ENCODE peak calls at places on chromosomes 2 and 18, in six cellular contexts. C, Q, E, X, P and G are unnamed samples.

GRCh38 chr2:31980674-31981356 is 30.0 kb downstream of the MEMO1 start:
- DNase-seq in C (no peak), Q (peak; percentile 46), E (peak; percentile 76), X (no peak), P (no peak), G (no peak)

GRCh38 chr2:18384242-18384641 is 176.2 kb downstream of the RDH14 start:
- DNase-seq in C (no peak), Q (no peak), E (no peak), X (no peak), P (no peak), G (no peak)

GRCh38 chr2:16169381-16169960 is 229.1 kb downstream of the MYCN start:
- DNase-seq in C (no peak), Q (no peak), E (no peak), X (no peak), P (no peak), G (no peak)

GRCh38 chr2:227301523-227301922 is 23.5 kb upstream of the MFF start:
- DNase-seq in C (no peak), Q (no peak), E (no peak), X (no peak), P (no peak), G (no peak)

GRCh38 chr2:136006658-136007057 is 21.2 kb upstream of the DARS1 start:
- DNase-seq in C (no peak), Q (no peak), E (peak; percentile 9), X (no peak), P (no peak), G (peak; percentile 5)

GRCh38 chr2:25402477-25402876 is 60.8 kb upstream of the DNMT3A start:
- DNase-seq in C (no peak), Q (no peak), E (no peak), X (no peak), P (no peak), G (no peak)

GRCh38 chr2:62817995-62818713 is 112.6 kb downstream of the EHBP1 start:
- DNase-seq in C (no peak), Q (no peak), E (peak; percentile 28), X (no peak), P (no peak), G (peak; percentile 66)

GRCh38 chr2:223949241-223949640 is 4.1 kb upstream of the WDFY1 start:
- DNase-seq in C (no peak), Q (no peak), E (no peak), X (no peak), P (no peak), G (no peak)

GRCh38 chr2:54404270-54404669 is 51.9 kb upstream of the SPTBN1 start:
- DNase-seq in C (no peak), Q (no peak), E (peak; percentile 67), X (no peak), P (no peak), G (peak; percentile 57)

GRCh38 chr2:36338124-36338826 is 17.3 kb upstream of the CRIM1 start:
- DNase-seq in C (no peak), Q (no peak), E (no peak), X (no peak), P (no peak), G (no peak)

GRCh38 chr2:70190086-70190412 is 770 bp downstream of the C2orf42 start:
- DNase-seq in C (no peak), Q (peak; percentile 32), E (peak; percentile 70), X (no peak), P (no peak), G (no peak)

GRCh38 chr2:29329899-29330298 is 214.7 kb downstream of the CLIP4 start:
- DNase-seq in C (no peak), Q (no peak), E (no peak), X (no peak), P (no peak), G (no peak)

GRCh38 chr2:121804340-121804739 is 48.9 kb downstream of the TSN start:
- DNase-seq in C (no peak), Q (peak; percentile 39), E (no peak), X (no peak), P (no peak), G (no peak)

GRCh38 chr18:8424917-8425725 is 184.1 kb upstream of the RAB12 start:
- DNase-seq in C (no peak), Q (no peak), E (peak; percentile 27), X (no peak), P (no peak), G (peak; percentile 80)

DNA sequence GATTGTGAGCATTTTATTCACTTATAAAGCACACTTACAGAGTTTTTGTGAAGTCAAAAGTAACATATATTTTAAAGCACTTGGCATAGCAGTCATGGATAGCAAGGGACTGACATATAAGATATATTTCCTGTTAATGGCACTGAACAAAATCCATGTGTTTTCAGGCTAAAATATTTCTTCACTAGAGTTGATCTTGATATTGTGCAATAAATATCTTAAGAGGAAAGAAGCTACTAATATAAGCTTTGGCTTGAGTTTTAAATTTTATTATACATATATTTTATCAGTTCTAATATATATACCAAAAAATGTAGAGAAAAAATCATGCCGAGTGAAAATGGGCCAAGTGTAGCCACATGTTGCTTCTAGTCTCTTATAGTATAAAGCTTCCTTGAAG is 189.7 kb upstream of the DPP10 start:
- DNase-seq in C (no peak), Q (no peak), E (no peak), X (no peak), P (no peak), G (no peak)
- H3K4me3 ChIP-seq in C (no peak overlapping the region), Q (no peak overlapping the region), E (no peak overlapping the region), X (no peak overlapping the region), P (no peak overlapping the region), G (no peak overlapping the region)

GRCh38 chr2:4053769-4054493 is 350.6 kb downstream of the DCDC2C start:
- DNase-seq in C (no peak), Q (no peak), E (no peak), X (no peak), P (no peak), G (no peak)
- TF ChIP-seq CTCF in C (no peak), Q (no peak), E (peak; percentile 26), X (no peak), P (no peak), G (no peak)

DNA sequence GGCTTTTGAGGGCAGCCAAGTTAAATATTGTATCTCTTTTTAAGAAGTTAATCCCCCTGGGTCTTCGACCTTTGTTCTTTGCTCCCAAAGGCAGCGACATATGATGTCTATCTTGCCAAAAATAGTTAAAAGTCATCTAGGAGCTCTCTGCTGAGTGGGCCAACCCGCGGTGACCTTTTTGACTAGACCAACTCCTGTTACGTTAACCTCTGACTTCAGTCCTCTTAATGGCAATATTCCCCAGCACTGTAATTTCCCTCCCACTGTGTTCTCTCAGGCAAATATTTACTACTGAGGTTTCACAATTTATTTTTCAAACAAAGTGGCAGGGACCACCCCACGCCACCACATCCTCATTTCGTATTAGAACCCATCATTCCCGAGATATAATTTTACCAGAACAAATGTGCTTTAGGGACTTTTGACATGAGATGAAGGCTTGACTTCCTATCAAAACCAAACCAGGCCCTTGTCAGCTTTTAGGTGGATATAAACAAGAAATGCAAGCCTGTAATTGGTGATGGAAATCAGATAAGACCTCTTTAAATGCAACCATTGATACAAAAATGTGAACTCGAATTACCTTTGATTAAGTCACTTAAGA is 764.7 kb downstream of the SATB2 start:
- DNase-seq in C (no peak), Q (no peak), E (no peak), X (no peak), P (no peak), G (no peak)
- H3K4me3 ChIP-seq in C (no peak overlapping the region), Q (no peak overlapping the region), E (no peak overlapping the region), X (no peak overlapping the region), P (no peak overlapping the region), G (no peak overlapping the region)

GRCh38 chr2:189798312-189799029 is 14.2 kb downstream of the PMS1 start:
- DNase-seq in C (no peak), Q (no peak), E (peak; percentile 83), X (no peak), P (no peak), G (peak; percentile 73)

GRCh38 chr2:189797902-189798301 is 13.7 kb downstream of the PMS1 start:
- DNase-seq in C (no peak), Q (no peak), E (no peak), X (no peak), P (no peak), G (peak; percentile 30)

GRCh38 chr2:189799531-189799930 is 15.3 kb downstream of the PMS1 start:
- DNase-seq in C (no peak), Q (no peak), E (peak; percentile 72), X (no peak), P (no peak), G (peak; percentile 77)

GRCh38 chr2:189802396-189802912 is 18.2 kb downstream of the PMS1 start:
- DNase-seq in C (no peak), Q (no peak), E (no peak), X (no peak), P (no peak), G (no peak)

DNA sequence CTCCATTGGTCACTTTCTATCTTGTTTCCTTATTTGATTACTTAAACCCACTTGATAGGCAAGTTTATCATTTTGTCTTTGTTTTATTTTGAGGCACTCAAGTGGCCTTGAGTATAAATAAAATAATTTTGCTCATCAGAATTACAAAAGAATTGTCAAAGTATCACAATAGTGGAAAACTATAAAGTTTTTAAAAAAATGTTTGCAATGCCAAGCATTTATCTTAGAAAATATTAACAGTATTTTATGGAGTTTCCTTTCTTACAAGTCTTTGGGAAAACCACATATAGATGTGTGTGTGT is 14.7 kb downstream of the PMS1 start:
- DNase-seq in C (no peak), Q (no peak), E (no peak), X (no peak), P (no peak), G (no peak)
- TF ChIP-seq CTCF in C (no peak), Q (no peak), E (no peak), X (no peak), P (no peak), G (no peak)

GRCh38 chr2:64652231-64653173 is 1.2 kb downstream of the SERTAD2 start:
- DNase-seq in C (no peak), Q (peak; percentile 79), E (peak; percentile 54), X (peak; percentile 74), P (no peak), G (peak; percentile 66)

GRCh38 chr2:64653174-64654062 is at the start of gene SERTAD2:
- DNase-seq in C (peak; percentile 98), Q (peak; percentile 94), E (peak; percentile 86), X (peak; percentile 95), P (peak; percentile 90), G (peak; percentile 87)

GRCh38 chr2:64650722-64651338 is 2.9 kb downstream of the SERTAD2 start:
- DNase-seq in C (no peak), Q (no peak), E (no peak), X (no peak), P (no peak), G (no peak)

GRCh38 chr2:64650257-64650656 is 3.5 kb downstream of the SERTAD2 start:
- DNase-seq in C (no peak), Q (no peak), E (no peak), X (no peak), P (no peak), G (no peak)

GRCh38 chr2:64651590-64651989 is 2.1 kb downstream of the SERTAD2 start:
- DNase-seq in C (no peak), Q (no peak), E (no peak), X (no peak), P (no peak), G (no peak)
- H3K4me3 ChIP-seq in C (no peak overlapping the region), Q (peak overlapping the region; percentile 90), E (no peak overlapping the region), X (peak overlapping the region; percentile 82), P (no peak overlapping the region), G (peak overlapping the region; percentile 87)